ENCODE peak calls at places on chromosomes 11 and 22, in seven cellular contexts. One of them, this sample, is unnamed.

GRCh38 chr22:26756675-26757293 is 99.4 kb downstream of the MIAT start:
- DNase-seq in prostate gland: no peak
- DNase-seq in cardiac muscle cell: peak; percentile 63
- DNase-seq in tibial nerve: peak; percentile 40
- DNase-seq in CD8-positive, alpha-beta T cell: peak; percentile 42
- DNase-seq in mammary epithelial cell: peak; percentile 36
- DNase-seq in IMR-90: peak; percentile 36
- DNase-seq in this sample: peak; percentile 74

GRCh38 chr11:1087961-1088926 is 13.6 kb downstream of the MUC2 start:
- DNase-seq in prostate gland: no peak
- DNase-seq in cardiac muscle cell: no peak
- DNase-seq in tibial nerve: no peak
- DNase-seq in CD8-positive, alpha-beta T cell: no peak
- DNase-seq in mammary epithelial cell: no peak
- DNase-seq in IMR-90: no peak
- DNase-seq in this sample: no peak

GRCh38 chr11:64342869-64343739 is 3.1 kb downstream of the CCDC88B start:
- DNase-seq in prostate gland: no peak
- DNase-seq in cardiac muscle cell: no peak
- DNase-seq in tibial nerve: no peak
- DNase-seq in CD8-positive, alpha-beta T cell: no peak
- DNase-seq in mammary epithelial cell: no peak
- DNase-seq in IMR-90: no peak
- DNase-seq in this sample: no peak

GRCh38 chr11:75677275-75677674 is 8.4 kb upstream of the MAP6 start:
- DNase-seq in prostate gland: no peak
- DNase-seq in cardiac muscle cell: no peak
- DNase-seq in tibial nerve: no peak
- DNase-seq in CD8-positive, alpha-beta T cell: no peak
- DNase-seq in mammary epithelial cell: no peak
- DNase-seq in IMR-90: no peak
- DNase-seq in this sample: no peak

GRCh38 chr22:23773247-23774113 is 831 bp downstream of the MMP11 start:
- DNase-seq in prostate gland: no peak
- DNase-seq in cardiac muscle cell: no peak
- DNase-seq in tibial nerve: no peak
- DNase-seq in CD8-positive, alpha-beta T cell: no peak
- DNase-seq in mammary epithelial cell: no peak
- DNase-seq in IMR-90: no peak
- DNase-seq in this sample: no peak

GRCh38 chr22:39244073-39244495 is 698 bp downstream of the PDGFB start:
- DNase-seq in prostate gland: peak; percentile 13
- DNase-seq in cardiac muscle cell: no peak
- DNase-seq in tibial nerve: no peak
- DNase-seq in CD8-positive, alpha-beta T cell: no peak
- DNase-seq in mammary epithelial cell: peak; percentile 43
- DNase-seq in IMR-90: no peak
- DNase-seq in this sample: no peak

GRCh38 chr11:72751293-72752087 is 718 bp downstream of the ARAP1 start:
- DNase-seq in prostate gland: no peak
- DNase-seq in cardiac muscle cell: no peak
- DNase-seq in tibial nerve: no peak
- DNase-seq in CD8-positive, alpha-beta T cell: no peak
- DNase-seq in mammary epithelial cell: no peak
- DNase-seq in IMR-90: no peak
- DNase-seq in this sample: no peak

GRCh38 chr11:126999366-126999765 is 1.2 kb downstream of the KIRREL3 start:
- DNase-seq in prostate gland: no peak
- DNase-seq in cardiac muscle cell: no peak
- DNase-seq in tibial nerve: no peak
- DNase-seq in CD8-positive, alpha-beta T cell: no peak
- DNase-seq in mammary epithelial cell: no peak
- DNase-seq in IMR-90: no peak
- DNase-seq in this sample: no peak

GRCh38 chr11:32099516-32099915 is 8.6 kb downstream of the RCN1 start:
- DNase-seq in prostate gland: no peak
- DNase-seq in cardiac muscle cell: no peak
- DNase-seq in tibial nerve: no peak
- DNase-seq in CD8-positive, alpha-beta T cell: no peak
- DNase-seq in mammary epithelial cell: no peak
- DNase-seq in IMR-90: no peak
- DNase-seq in this sample: no peak

GRCh38 chr22:20378110-20378509 is 15.8 kb upstream of the ZNF74 start:
- DNase-seq in prostate gland: no peak
- DNase-seq in cardiac muscle cell: no peak
- DNase-seq in tibial nerve: no peak
- DNase-seq in CD8-positive, alpha-beta T cell: no peak
- DNase-seq in mammary epithelial cell: no peak
- DNase-seq in IMR-90: no peak
- DNase-seq in this sample: no peak

GRCh38 chr22:23526588-23527315 is 53.3 kb downstream of the IGLL1 start:
- DNase-seq in prostate gland: peak; percentile 56
- DNase-seq in cardiac muscle cell: no peak
- DNase-seq in tibial nerve: no peak
- DNase-seq in CD8-positive, alpha-beta T cell: no peak
- DNase-seq in mammary epithelial cell: no peak
- DNase-seq in IMR-90: no peak
- DNase-seq in this sample: peak; percentile 54

GRCh38 chr22:39475902-39476301 is 19.1 kb downstream of the MGAT3 start:
- DNase-seq in prostate gland: no peak
- DNase-seq in cardiac muscle cell: no peak
- DNase-seq in tibial nerve: no peak
- DNase-seq in CD8-positive, alpha-beta T cell: no peak
- DNase-seq in mammary epithelial cell: no peak
- DNase-seq in IMR-90: no peak
- DNase-seq in this sample: no peak

GRCh38 chr22:41525450-41526225 is 18.6 kb downstream of the POLR3H start:
- DNase-seq in prostate gland: no peak
- DNase-seq in cardiac muscle cell: no peak
- DNase-seq in tibial nerve: no peak
- DNase-seq in CD8-positive, alpha-beta T cell: no peak
- DNase-seq in mammary epithelial cell: no peak
- DNase-seq in IMR-90: no peak
- DNase-seq in this sample: no peak

GRCh38 chr11:120208777-120209176 is 2.1 kb upstream of the OAF start:
- DNase-seq in prostate gland: no peak
- DNase-seq in cardiac muscle cell: no peak
- DNase-seq in tibial nerve: no peak
- DNase-seq in CD8-positive, alpha-beta T cell: no peak
- DNase-seq in mammary epithelial cell: peak; percentile 79
- DNase-seq in IMR-90: peak; percentile 75
- DNase-seq in this sample: no peak

GRCh38 chr11:124754309-124754708 is 2.3 kb upstream of the VSIG2 start:
- DNase-seq in prostate gland: no peak
- DNase-seq in cardiac muscle cell: no peak
- DNase-seq in tibial nerve: no peak
- DNase-seq in CD8-positive, alpha-beta T cell: no peak
- DNase-seq in mammary epithelial cell: no peak
- DNase-seq in IMR-90: peak; percentile 43
- DNase-seq in this sample: no peak

GRCh38 chr22:24482586-24482985 is 12.5 kb upstream of the UPB1 start:
- DNase-seq in prostate gland: no peak
- DNase-seq in cardiac muscle cell: no peak
- DNase-seq in tibial nerve: no peak
- DNase-seq in CD8-positive, alpha-beta T cell: no peak
- DNase-seq in mammary epithelial cell: peak; percentile 77
- DNase-seq in IMR-90: peak; percentile 79
- DNase-seq in this sample: no peak

GRCh38 chr11:76408171-76408965 is 27.2 kb downstream of the GVQW3 start:
- DNase-seq in prostate gland: no peak
- DNase-seq in cardiac muscle cell: no peak
- DNase-seq in tibial nerve: no peak
- DNase-seq in CD8-positive, alpha-beta T cell: no peak
- DNase-seq in mammary epithelial cell: no peak
- DNase-seq in IMR-90: no peak
- DNase-seq in this sample: no peak

GRCh38 chr22:21568207-21569075 is 927 bp downstream of the UBE2L3 start:
- DNase-seq in prostate gland: peak; percentile 13
- DNase-seq in cardiac muscle cell: peak; percentile 64
- DNase-seq in tibial nerve: no peak
- DNase-seq in CD8-positive, alpha-beta T cell: peak; percentile 6
- DNase-seq in mammary epithelial cell: no peak
- DNase-seq in IMR-90: peak; percentile 24
- DNase-seq in this sample: no peak

GRCh38 chr22:50178871-50179869 is 6.5 kb upstream of the TRABD start:
- DNase-seq in prostate gland: no peak
- DNase-seq in cardiac muscle cell: no peak
- DNase-seq in tibial nerve: no peak
- DNase-seq in CD8-positive, alpha-beta T cell: no peak
- DNase-seq in mammary epithelial cell: no peak
- DNase-seq in IMR-90: no peak
- DNase-seq in this sample: peak; percentile 63

GRCh38 chr11:135036488-135037297 is 624.7 kb upstream of the B3GAT1 start:
- DNase-seq in prostate gland: no peak
- DNase-seq in cardiac muscle cell: no peak
- DNase-seq in tibial nerve: no peak
- DNase-seq in CD8-positive, alpha-beta T cell: no peak
- DNase-seq in mammary epithelial cell: no peak
- DNase-seq in IMR-90: no peak
- DNase-seq in this sample: no peak

GRCh38 chr11:106031210-106031845 is 9.3 kb upstream of the MSANTD4 start:
- DNase-seq in prostate gland: no peak
- DNase-seq in cardiac muscle cell: no peak
- DNase-seq in tibial nerve: no peak
- DNase-seq in CD8-positive, alpha-beta T cell: no peak
- DNase-seq in mammary epithelial cell: peak; percentile 61
- DNase-seq in IMR-90: peak; percentile 35
- DNase-seq in this sample: no peak

GRCh38 chr11:67605231-67606011 is 1.3 kb upstream of the NDUFV1 start:
- DNase-seq in prostate gland: no peak
- DNase-seq in cardiac muscle cell: no peak
- DNase-seq in tibial nerve: no peak
- DNase-seq in CD8-positive, alpha-beta T cell: no peak
- DNase-seq in mammary epithelial cell: no peak
- DNase-seq in IMR-90: no peak
- DNase-seq in this sample: no peak

DNA sequence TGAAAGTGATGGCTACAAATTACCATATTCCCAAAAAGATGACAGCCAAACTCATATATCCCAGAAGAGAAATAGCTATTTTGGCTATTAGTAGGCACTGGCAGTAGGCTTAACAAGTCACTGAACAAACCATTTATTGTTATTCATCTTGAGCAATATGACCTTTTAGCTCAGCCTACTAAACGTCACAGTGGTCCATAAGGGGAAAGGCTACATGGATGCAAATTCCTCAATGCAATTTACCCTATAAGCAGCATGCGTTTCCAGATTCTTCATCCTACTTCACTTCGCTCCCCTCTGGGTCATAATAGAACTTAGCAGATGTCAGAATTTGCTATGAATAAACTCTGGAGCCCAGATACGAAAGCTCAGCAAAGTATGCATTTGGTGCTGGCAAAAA is 114.0 kb downstream of the SIK3 start:
- DNase-seq in prostate gland: no peak
- DNase-seq in cardiac muscle cell: no peak
- DNase-seq in tibial nerve: no peak
- DNase-seq in CD8-positive, alpha-beta T cell: no peak
- DNase-seq in mammary epithelial cell: peak; percentile 39
- DNase-seq in IMR-90: peak; percentile 75
- DNase-seq in this sample: no peak
- H3K4me3 ChIP-seq in prostate gland: no peak overlapping the region
- H3K4me3 ChIP-seq in cardiac muscle cell: no peak overlapping the region
- H3K4me3 ChIP-seq in tibial nerve: no peak overlapping the region
- H3K4me3 ChIP-seq in CD8-positive, alpha-beta T cell: no peak overlapping the region
- H3K4me3 ChIP-seq in mammary epithelial cell: no peak overlapping the region
- H3K4me3 ChIP-seq in IMR-90: no peak overlapping the region
- H3K4me3 ChIP-seq in this sample: peak overlapping the region; percentile 10

DNA sequence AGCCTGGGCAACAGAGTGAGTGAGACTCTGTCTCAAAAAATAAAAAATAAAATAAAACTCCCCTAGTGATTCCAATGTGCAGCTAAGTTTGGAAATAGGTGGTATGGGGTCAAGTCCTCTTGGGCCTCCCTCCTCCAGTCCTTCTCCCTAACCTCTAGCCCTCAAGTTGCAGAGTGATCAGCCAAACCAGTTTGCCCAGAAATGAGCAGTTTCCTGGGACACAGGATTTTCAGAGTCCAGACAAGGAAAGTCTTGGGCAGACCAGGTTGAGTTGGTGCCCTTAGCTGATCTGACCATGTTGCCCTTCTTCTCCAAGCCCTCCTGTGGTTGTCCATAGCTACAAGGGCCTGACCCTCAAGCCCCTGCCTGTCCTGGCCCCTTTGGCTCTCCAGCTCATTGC is 7.9 kb downstream of the TCN2 start:
- DNase-seq in prostate gland: no peak
- DNase-seq in cardiac muscle cell: no peak
- DNase-seq in tibial nerve: no peak
- DNase-seq in CD8-positive, alpha-beta T cell: no peak
- DNase-seq in mammary epithelial cell: no peak
- DNase-seq in IMR-90: no peak
- DNase-seq in this sample: no peak
- TF ChIP-seq CTCF in prostate gland: no peak
- TF ChIP-seq CTCF in cardiac muscle cell: no peak
- TF ChIP-seq CTCF in tibial nerve: no peak
- TF ChIP-seq CTCF in CD8-positive, alpha-beta T cell: no peak
- TF ChIP-seq CTCF in mammary epithelial cell: no peak
- TF ChIP-seq CTCF in IMR-90: no peak
- TF ChIP-seq CTCF in this sample: no peak

GRCh38 chr22:19064354-19065054 is 57.7 kb downstream of the DGCR2 start:
- DNase-seq in prostate gland: no peak
- DNase-seq in cardiac muscle cell: no peak
- DNase-seq in tibial nerve: no peak
- DNase-seq in CD8-positive, alpha-beta T cell: no peak
- DNase-seq in mammary epithelial cell: no peak
- DNase-seq in IMR-90: no peak
- DNase-seq in this sample: no peak
- H3K36me3 ChIP-seq in prostate gland: peaks cover 2% of the 10 kb centered on the region
- H3K36me3 ChIP-seq in cardiac muscle cell: peaks cover 36% of the 10 kb centered on the region
- H3K36me3 ChIP-seq in tibial nerve: no peaks in the 10 kb centered on the region
- H3K36me3 ChIP-seq in CD8-positive, alpha-beta T cell: peaks cover 73% of the 10 kb centered on the region
- H3K36me3 ChIP-seq in mammary epithelial cell: peaks cover 10% of the 10 kb centered on the region
- H3K36me3 ChIP-seq in IMR-90: peaks cover 22% of the 10 kb centered on the region
- H3K36me3 ChIP-seq in this sample: peaks cover 100% of the 10 kb centered on the region

GRCh38 chr22:29155966-29156365 is 49.7 kb upstream of the EMID1 start:
- DNase-seq in prostate gland: no peak
- DNase-seq in cardiac muscle cell: no peak
- DNase-seq in tibial nerve: no peak
- DNase-seq in CD8-positive, alpha-beta T cell: no peak
- DNase-seq in mammary epithelial cell: no peak
- DNase-seq in IMR-90: no peak
- DNase-seq in this sample: peak; percentile 25

GRCh38 chr22:29152381-29153138 is 53.1 kb upstream of the EMID1 start:
- DNase-seq in prostate gland: no peak
- DNase-seq in cardiac muscle cell: no peak
- DNase-seq in tibial nerve: no peak
- DNase-seq in CD8-positive, alpha-beta T cell: no peak
- DNase-seq in mammary epithelial cell: no peak
- DNase-seq in IMR-90: no peak
- DNase-seq in this sample: peak; percentile 53

GRCh38 chr22:29156507-29156906 is 49.2 kb upstream of the EMID1 start:
- DNase-seq in prostate gland: no peak
- DNase-seq in cardiac muscle cell: peak; percentile 78
- DNase-seq in tibial nerve: no peak
- DNase-seq in CD8-positive, alpha-beta T cell: no peak
- DNase-seq in mammary epithelial cell: no peak
- DNase-seq in IMR-90: peak; percentile 5
- DNase-seq in this sample: peak; percentile 46

GRCh38 chr22:29152045-29152380 is 53.7 kb upstream of the EMID1 start:
- DNase-seq in prostate gland: no peak
- DNase-seq in cardiac muscle cell: no peak
- DNase-seq in tibial nerve: no peak
- DNase-seq in CD8-positive, alpha-beta T cell: no peak
- DNase-seq in mammary epithelial cell: no peak
- DNase-seq in IMR-90: no peak
- DNase-seq in this sample: no peak

GRCh38 chr22:29154364-29155048 is 51.2 kb upstream of the EMID1 start:
- DNase-seq in prostate gland: peak; percentile 51
- DNase-seq in cardiac muscle cell: peak; percentile 84
- DNase-seq in tibial nerve: no peak
- DNase-seq in CD8-positive, alpha-beta T cell: peak; percentile 28
- DNase-seq in mammary epithelial cell: peak; percentile 37
- DNase-seq in IMR-90: peak; percentile 51
- DNase-seq in this sample: peak; percentile 61
- H3K4me3 ChIP-seq in prostate gland: no peak overlapping the region
- H3K4me3 ChIP-seq in cardiac muscle cell: no peak overlapping the region
- H3K4me3 ChIP-seq in tibial nerve: peak overlapping the region; percentile 33
- H3K4me3 ChIP-seq in CD8-positive, alpha-beta T cell: no peak overlapping the region
- H3K4me3 ChIP-seq in mammary epithelial cell: no peak overlapping the region
- H3K4me3 ChIP-seq in IMR-90: no peak overlapping the region
- H3K4me3 ChIP-seq in this sample: peak overlapping the region; percentile 12